ENCODE peak calls at places on chromosomes 11 and 22, in eight cellular contexts. Q is omental fat pad; I is NCI-H1694; T is H54; E is activated CD4-positive, alpha-beta T cell treated with anti-CD3 and anti-CD28 coated beads, Interleukin-2, amount 10 ng/mL, durations not matched to agents 7 days and 5 days; K is dermis microvascular lymphatic vessel endothelial cell; X is Right ventricle myocardium superior; B is SK-N-DZ. G is an unnamed sample.

GRCh38 chr11:61362542-61362875 is 335 bp downstream of the TMEM138 start:
- DNase-seq in B (no peak), Q (no peak), X (no peak), K (no peak), I (no peak), T (no peak), E (peak), G (peak)

GRCh38 chr11:70501026-70501901 is 102.9 kb downstream of the CTTN start:
- DNase-seq in E (no peak), T (no peak), Q (no peak), X (peak), I (no peak), B (no peak), K (no peak), G (no peak)

GRCh38 chr11:61541568-61541967 is 33.0 kb downstream of the LRRC10B start:
- DNase-seq in Q (no peak), E (no peak), K (no peak), T (peak), X (no peak), I (no peak), B (peak), G (no peak)

GRCh38 chr11:2885017-2885675 is 429 bp downstream of the CDKN1C start:
- DNase-seq in B (no peak), T (peak), E (peak), K (no peak), Q (no peak), X (peak), I (no peak), G (no peak)

GRCh38 chr22:27195104-27195503 is 537.7 kb downstream of the MIAT start:
- DNase-seq in K (no peak), Q (no peak), I (peak), E (no peak), B (no peak), T (no peak), X (peak), G (no peak)

GRCh38 chr11:64803163-64803845 is at the start of gene MAP4K2:
- DNase-seq in I (peak), B (peak), X (peak), K (no peak), Q (peak), T (peak), E (peak), G (peak)

GRCh38 chr11:101129203-101129943 is at the start of gene PGR:
- DNase-seq in X (peak), I (no peak), Q (no peak), K (no peak), B (peak), T (no peak), E (no peak), G (no peak)

GRCh38 chr11:21105196-21105917 is 436.0 kb downstream of the NELL1 start:
- DNase-seq in Q (no peak), E (no peak), T (no peak), B (no peak), I (no peak), K (no peak), X (no peak), G (no peak)

GRCh38 chr11:34219862-34220490 is 114.5 kb downstream of the NAT10 start:
- DNase-seq in Q (no peak), X (peak), K (no peak), E (no peak), T (no peak), B (no peak), I (no peak), G (no peak)

GRCh38 chr11:5390210-5390609 is 6.6 kb downstream of the OR51M1 start:
- DNase-seq in E (no peak), Q (no peak), I (no peak), X (no peak), T (no peak), K (no peak), B (no peak), G (no peak)

GRCh38 chr11:2774173-2775082 is 74.6 kb upstream of the KCNQ1OT1 start:
- DNase-seq in K (no peak), E (peak), Q (no peak), T (no peak), I (no peak), X (no peak), B (no peak), G (no peak)

GRCh38 chr11:118622376-118623290 is 15.2 kb downstream of the PHLDB1 start:
- DNase-seq in E (no peak), X (peak), T (peak), K (no peak), B (peak), Q (peak), I (no peak), G (no peak)

GRCh38 chr11:78654866-78655265 is 80.2 kb upstream of the NARS2 start:
- DNase-seq in Q (no peak), B (no peak), I (no peak), T (no peak), E (no peak), K (no peak), X (no peak), G (no peak)

GRCh38 chr11:1162153-1162497 is 4.4 kb downstream of the MUC5AC start:
- DNase-seq in B (no peak), Q (no peak), K (no peak), I (no peak), X (no peak), E (no peak), T (no peak), G (no peak)

GRCh38 chr11:124758355-124759267 is 3.5 kb downstream of the ESAM start:
- DNase-seq in K (no peak), T (no peak), I (no peak), B (peak), Q (no peak), E (peak), X (peak), G (peak)

GRCh38 chr11:100876826-100877545 is 189.9 kb downstream of the ARHGAP42 start:
- DNase-seq in K (no peak), I (no peak), B (no peak), X (no peak), Q (no peak), E (no peak), T (peak), G (no peak)

GRCh38 chr11:121829159-121829643 is 286.8 kb downstream of the BLID start:
- DNase-seq in T (peak), I (no peak), B (no peak), Q (no peak), X (no peak), K (peak), E (no peak), G (no peak)

GRCh38 chr22:32042924-32043323 is at the start of gene SLC5A1:
- DNase-seq in I (no peak), E (no peak), B (no peak), X (no peak), Q (no peak), T (no peak), K (no peak), G (no peak)

GRCh38 chr11:59943996-59944395 is 5.8 kb downstream of the OOSP1 start:
- DNase-seq in I (no peak), Q (no peak), K (no peak), T (no peak), E (no peak), X (no peak), B (no peak), G (no peak)

GRCh38 chr11:34495724-34496377 is 17.7 kb downstream of the ELF5 start:
- DNase-seq in Q (no peak), E (no peak), T (no peak), I (no peak), B (no peak), X (no peak), K (no peak), G (no peak)

GRCh38 chr22:32625985-32626384 is 151.4 kb downstream of the FBXO7 start:
- DNase-seq in I (no peak), Q (no peak), T (no peak), K (no peak), X (no peak), E (no peak), B (no peak), G (no peak)

GRCh38 chr11:70420008-70420464 is 21.7 kb downstream of the CTTN start:
- DNase-seq in K (no peak), T (no peak), I (no peak), Q (no peak), E (no peak), B (no peak), X (no peak), G (no peak)

GRCh38 chr11:115784796-115785521 is 280.7 kb upstream of the CADM1 start:
- DNase-seq in X (peak), Q (no peak), I (no peak), E (no peak), T (no peak), B (no peak), K (peak), G (no peak)

GRCh38 chr11:92854952-92855351 is 114.5 kb upstream of the MTNR1B start:
- DNase-seq in B (no peak), I (no peak), T (no peak), K (no peak), E (no peak), X (no peak), Q (no peak), G (no peak)

GRCh38 chr11:61907282-61907681 is 10.1 kb downstream of the RAB3IL1 start:
- DNase-seq in I (no peak), Q (no peak), T (no peak), B (no peak), X (peak), K (no peak), E (no peak), G (no peak)

GRCh38 chr11:73968356-73968966 is 14.2 kb downstream of the UCP2 start:
- DNase-seq in X (peak), K (no peak), B (no peak), I (no peak), T (no peak), E (no peak), Q (no peak), G (no peak)

GRCh38 chr11:120941000-120941399 is 82.9 kb upstream of the TBCEL start:
- DNase-seq in Q (no peak), I (no peak), X (no peak), K (no peak), E (no peak), B (no peak), T (no peak), G (no peak)

GRCh38 chr22:43493297-43493696 is 81.5 kb downstream of the MPPED1 start:
- DNase-seq in K (no peak), B (no peak), I (no peak), X (no peak), E (no peak), Q (no peak), T (no peak), G (no peak)

GRCh38 chr11:46247664-46248063 is 29.8 kb upstream of the CREB3L1 start:
- DNase-seq in Q (no peak), X (no peak), K (peak), T (no peak), I (peak), E (peak), B (no peak), G (no peak)

GRCh38 chr11:62926669-62927455 is 5.7 kb upstream of the CHRM1 start:
- DNase-seq in B (no peak), T (no peak), K (no peak), I (no peak), Q (no peak), E (no peak), X (no peak), G (no peak)

G was measured in activated T-helper 9 cell treated with anti-CD3 and anti-CD28 coated beads, Interleukin-2, amount 50 U/mL, for 16 hours.